ENCODE peak calls at places on chromosome 21, in nine cellular contexts. D is stimulated activated CD8-positive, alpha-beta memory T cell treated with anti-CD3 and anti-CD28 coated beads, Interleukin-15, amount 100 ng/mL, for 1 hour; I is Daoy; X is T-helper 17 cell; K is NCI-H1092 treated with DMSO at 0.1 percent for 48 hours; U is HEK293T; C is T-helper 2 cell; E is ELR; N is CD8-positive, alpha-beta memory T cell. F is an unnamed sample.

GRCh38 chr21:17981060-17981459 is 161.9 kb upstream of the C21orf91 start:
- DNase-seq in D (no peak), C (no peak), E (no peak), X (no peak), K (no peak), I (no peak), U (no peak), N (no peak), F (no peak)

GRCh38 chr21:39908265-39908923 is 41.2 kb downstream of the PCP4 start:
- DNase-seq in K (no peak), N (no peak), E (no peak), D (no peak), X (no peak), U (no peak), C (no peak), I (peak; percentile 31), F (no peak)

GRCh38 chr21:45525153-45525909 is 16.9 kb downstream of the SLC19A1 start:
- DNase-seq in K (no peak), C (no peak), X (no peak), E (no peak), D (no peak), I (no peak), U (no peak), N (peak; percentile 31), F (peak; percentile 77)

GRCh38 chr21:45979141-45979631 is 2.4 kb upstream of the COL6A1 start:
- DNase-seq in N (no peak), D (no peak), I (peak; percentile 80), K (no peak), X (no peak), U (no peak), E (peak; percentile 71), C (no peak), F (peak; percentile 73)

GRCh38 chr21:34501716-34502115 is 10.3 kb downstream of the KCNE1 start:
- DNase-seq in D (no peak), K (no peak), E (no peak), X (no peak), I (no peak), U (no peak), N (no peak), C (no peak), F (no peak)

GRCh38 chr21:42609806-42610205 is 43.6 kb upstream of the PDE9A start:
- DNase-seq in X (peak; percentile 46), C (no peak), N (no peak), U (no peak), D (no peak), I (peak; percentile 43), E (no peak), K (no peak), F (peak; percentile 33)

GRCh38 chr21:42553435-42553834 is 39.8 kb downstream of the SLC37A1 start:
- DNase-seq in N (no peak), K (no peak), C (no peak), U (no peak), X (no peak), E (no peak), I (no peak), D (no peak), F (no peak)

GRCh38 chr21:35011681-35012080 is 37.4 kb downstream of the RUNX1 start:
- DNase-seq in D (no peak), C (no peak), E (peak; percentile 37), K (peak; percentile 86), U (no peak), I (peak; percentile 37), X (no peak), N (no peak), F (no peak)

GRCh38 chr21:44903054-44903685 is 17.5 kb downstream of the ITGB2 start:
- DNase-seq in X (no peak), D (no peak), U (no peak), C (no peak), N (peak; percentile 39), E (no peak), K (no peak), I (no peak), F (no peak)

GRCh38 chr21:45004481-45005263 is 64.8 kb downstream of the SLX9 start:
- DNase-seq in C (peak; percentile 1), K (no peak), U (no peak), N (no peak), D (no peak), E (peak; percentile 43), I (no peak), X (no peak), F (no peak)

GRCh38 chr21:26920055-26920454 is 46.8 kb downstream of the ADAMTS5 start:
- DNase-seq in U (no peak), C (no peak), X (no peak), K (no peak), N (no peak), I (no peak), D (no peak), E (no peak), F (no peak)

GRCh38 chr21:43733529-43734071 is 14.7 kb downstream of the PDXK start:
- DNase-seq in E (peak; percentile 45), K (no peak), U (no peak), N (no peak), D (no peak), I (peak; percentile 92), C (no peak), X (no peak), F (no peak)

GRCh38 chr21:42121792-42122191 is 50.7 kb downstream of the UMODL1 start:
- DNase-seq in E (no peak), U (no peak), N (no peak), X (no peak), K (peak; percentile 73), C (no peak), I (no peak), D (no peak), F (no peak)

GRCh38 chr21:30880914-30881313 is 466 bp downstream of the KRTAP11-1 start:
- DNase-seq in D (no peak), X (no peak), K (no peak), C (no peak), N (no peak), I (no peak), U (no peak), E (no peak), F (no peak)

GRCh38 chr21:37862536-37862935 is 53.7 kb downstream of the KCNJ6 start:
- DNase-seq in C (no peak), E (peak; percentile 57), I (peak; percentile 25), U (peak; percentile 48), N (no peak), K (peak; percentile 51), X (no peak), D (no peak), F (no peak)

GRCh38 chr21:42236014-42236413 is 17.1 kb downstream of the ABCG1 start:
- DNase-seq in I (no peak), D (no peak), E (no peak), X (no peak), U (no peak), C (no peak), N (no peak), K (no peak), F (no peak)

GRCh38 chr21:44755227-44755626 is 43.9 kb upstream of the TSPEAR start:
- DNase-seq in K (no peak), N (no peak), D (no peak), C (no peak), E (peak; percentile 67), U (no peak), I (peak; percentile 62), X (no peak), F (no peak)

GRCh38 chr21:31781737-31782136 is 49.8 kb upstream of the SCAF4 start:
- DNase-seq in I (peak; percentile 81), E (peak; percentile 16), K (peak; percentile 49), N (no peak), C (no peak), D (no peak), U (peak; percentile 62), X (no peak), F (no peak)

GRCh38 chr21:42336065-42336464 is 14.7 kb downstream of the TFF2 start:
- DNase-seq in N (no peak), E (no peak), X (no peak), I (peak; percentile 41), K (no peak), D (no peak), U (no peak), C (no peak), F (no peak)

GRCh38 chr21:37712204-37712934 is 203.9 kb downstream of the KCNJ6 start:
- DNase-seq in K (peak; percentile 81), I (peak; percentile 79), N (no peak), X (no peak), E (peak; percentile 79), U (peak; percentile 73), C (no peak), D (no peak), F (peak; percentile 83)

GRCh38 chr21:34845521-34846213 is 176.9 kb downstream of the CLIC6 start:
- DNase-seq in I (peak; percentile 93), X (no peak), D (no peak), N (peak; percentile 67), E (peak; percentile 64), C (peak; percentile 13), K (no peak), U (no peak), F (no peak)

GRCh38 chr21:35616090-35616489 is 444.2 kb downstream of the SETD4 start:
- DNase-seq in K (peak; percentile 15), E (peak; percentile 59), X (no peak), I (no peak), N (no peak), C (no peak), D (no peak), U (no peak), F (no peak)

GRCh38 chr21:15895142-15896106 is 165.6 kb downstream of the USP25 start:
- DNase-seq in I (no peak), K (no peak), C (no peak), N (no peak), D (no peak), X (no peak), U (no peak), E (no peak), F (no peak)

GRCh38 chr21:38984982-38985422 is 179.3 kb downstream of the ETS2 start:
- DNase-seq in U (no peak), C (no peak), X (no peak), N (no peak), E (peak; percentile 60), I (peak; percentile 81), D (no peak), K (peak; percentile 60), F (peak; percentile 39)

GRCh38 chr21:45921917-45922316 is 59.7 kb upstream of the COL6A1 start:
- DNase-seq in U (no peak), X (no peak), C (no peak), K (no peak), I (no peak), E (no peak), N (no peak), D (no peak), F (no peak)

GRCh38 chr21:34534522-34534921 is 22.5 kb upstream of the KCNE1 start:
- DNase-seq in E (peak; percentile 37), N (no peak), I (peak; percentile 77), C (no peak), X (no peak), D (no peak), K (no peak), U (no peak), F (no peak)

GRCh38 chr21:42563261-42564045 is 49.8 kb downstream of the SLC37A1 start:
- DNase-seq in X (no peak), K (no peak), I (no peak), N (peak; percentile 39), C (no peak), E (no peak), U (no peak), D (no peak), F (peak; percentile 38)

GRCh38 chr21:35895598-35895997 is 164.7 kb downstream of the SETD4 start:
- DNase-seq in X (no peak), C (no peak), E (no peak), K (no peak), N (no peak), I (no peak), U (no peak), D (no peak), F (no peak)

GRCh38 chr21:42010507-42011493 is 640 bp upstream of the ZBTB21 start:
- DNase-seq in I (peak; percentile 47), D (no peak), X (no peak), E (peak; percentile 23), K (peak; percentile 74), N (no peak), U (peak; percentile 51), C (peak; percentile 8), F (no peak)

GRCh38 chr21:45158491-45159423 is 84.4 kb downstream of the ADARB1 start:
- DNase-seq in D (no peak), I (no peak), E (no peak), U (no peak), N (no peak), X (no peak), K (no peak), C (no peak), F (peak; percentile 19)

GRCh38 chr21:31874817-31875216 is 2.0 kb downstream of the HUNK start:
- DNase-seq in K (no peak), E (no peak), C (no peak), U (no peak), D (no peak), X (no peak), N (no peak), I (peak; percentile 25), F (no peak)